ENCODE peak calls at places on chromosomes 3 and 15, in five cellular contexts. One of them, this sample, is unnamed.

GRCh38 chr15:85941186-85941855 is 138.3 kb upstream of the AGBL1 start:
- DNase-seq in bronchial epithelial cell: peak
- DNase-seq in endothelial cell of umbilical vein: no peak
- DNase-seq in brain microvascular endothelial cell: no peak
- DNase-seq in uterus: peak
- DNase-seq in this sample: no peak

GRCh38 chr15:84633311-84634227 is 20.5 kb downstream of the WDR73 start:
- DNase-seq in bronchial epithelial cell: peak
- DNase-seq in endothelial cell of umbilical vein: peak
- DNase-seq in brain microvascular endothelial cell: peak
- DNase-seq in uterus: peak
- DNase-seq in this sample: peak

GRCh38 chr3:106635271-106635670 is 742.0 kb upstream of the CCDC54 start:
- DNase-seq in uterus: no peak
- DNase-seq in brain microvascular endothelial cell: peak
- DNase-seq in endothelial cell of umbilical vein: no peak
- DNase-seq in bronchial epithelial cell: peak
- DNase-seq in this sample: no peak

GRCh38 chr15:49242820-49243219 is 72.8 kb downstream of the GALK2 start:
- DNase-seq in endothelial cell of umbilical vein: no peak
- DNase-seq in uterus: peak
- DNase-seq in bronchial epithelial cell: no peak
- DNase-seq in brain microvascular endothelial cell: peak
- DNase-seq in this sample: no peak

GRCh38 chr15:49438970-49439631 is 16.1 kb downstream of the FGF7 start:
- DNase-seq in endothelial cell of umbilical vein: peak
- DNase-seq in uterus: peak
- DNase-seq in brain microvascular endothelial cell: no peak
- DNase-seq in bronchial epithelial cell: no peak
- DNase-seq in this sample: peak

GRCh38 chr3:42020681-42021307 is 58.9 kb upstream of the ULK4 start:
- DNase-seq in endothelial cell of umbilical vein: peak
- DNase-seq in bronchial epithelial cell: peak
- DNase-seq in brain microvascular endothelial cell: peak
- DNase-seq in uterus: no peak
- DNase-seq in this sample: no peak

GRCh38 chr15:99305761-99306505 is 54.7 kb downstream of the LRRC28 start:
- DNase-seq in brain microvascular endothelial cell: peak
- DNase-seq in bronchial epithelial cell: peak
- DNase-seq in endothelial cell of umbilical vein: peak
- DNase-seq in uterus: peak
- DNase-seq in this sample: peak

GRCh38 chr3:153625506-153625905 is 463.5 kb downstream of the RAP2B start:
- DNase-seq in bronchial epithelial cell: no peak
- DNase-seq in brain microvascular endothelial cell: no peak
- DNase-seq in endothelial cell of umbilical vein: peak
- DNase-seq in uterus: no peak
- DNase-seq in this sample: no peak

GRCh38 chr15:100849021-100849831 is 30.4 kb upstream of the ALDH1A3 start:
- DNase-seq in bronchial epithelial cell: peak
- DNase-seq in uterus: peak
- DNase-seq in brain microvascular endothelial cell: peak
- DNase-seq in endothelial cell of umbilical vein: peak
- DNase-seq in this sample: peak

GRCh38 chr3:117127147-117127546 is 417.6 kb downstream of the TUSC7 start:
- DNase-seq in endothelial cell of umbilical vein: no peak
- DNase-seq in uterus: no peak
- DNase-seq in bronchial epithelial cell: no peak
- DNase-seq in brain microvascular endothelial cell: no peak
- DNase-seq in this sample: no peak

GRCh38 chr3:169362872-169363271 is 300.6 kb downstream of the MECOM start:
- DNase-seq in endothelial cell of umbilical vein: no peak
- DNase-seq in brain microvascular endothelial cell: no peak
- DNase-seq in bronchial epithelial cell: no peak
- DNase-seq in uterus: no peak
- DNase-seq in this sample: no peak

GRCh38 chr3:100042144-100042543 is 72.2 kb downstream of the FILIP1L start:
- DNase-seq in uterus: no peak
- DNase-seq in brain microvascular endothelial cell: peak
- DNase-seq in endothelial cell of umbilical vein: peak
- DNase-seq in bronchial epithelial cell: peak
- DNase-seq in this sample: no peak

GRCh38 chr3:135106445-135106844 is 311.4 kb downstream of the EPHB1 start:
- DNase-seq in endothelial cell of umbilical vein: no peak
- DNase-seq in uterus: no peak
- DNase-seq in brain microvascular endothelial cell: no peak
- DNase-seq in bronchial epithelial cell: peak
- DNase-seq in this sample: no peak

GRCh38 chr3:136788154-136788553 is 30.8 kb upstream of the SLC35G2 start:
- DNase-seq in brain microvascular endothelial cell: no peak
- DNase-seq in bronchial epithelial cell: no peak
- DNase-seq in uterus: no peak
- DNase-seq in endothelial cell of umbilical vein: no peak
- DNase-seq in this sample: no peak

GRCh38 chr3:57928511-57928910 is 79.7 kb upstream of the FLNB start:
- DNase-seq in uterus: no peak
- DNase-seq in endothelial cell of umbilical vein: no peak
- DNase-seq in bronchial epithelial cell: no peak
- DNase-seq in brain microvascular endothelial cell: no peak
- DNase-seq in this sample: no peak

GRCh38 chr3:8625991-8626390 is 18.6 kb downstream of the SSUH2 start:
- DNase-seq in bronchial epithelial cell: no peak
- DNase-seq in brain microvascular endothelial cell: peak
- DNase-seq in endothelial cell of umbilical vein: no peak
- DNase-seq in uterus: no peak
- DNase-seq in this sample: no peak

GRCh38 chr3:148227534-148227933 is 470.2 kb upstream of the AGTR1 start:
- DNase-seq in uterus: no peak
- DNase-seq in bronchial epithelial cell: peak
- DNase-seq in endothelial cell of umbilical vein: no peak
- DNase-seq in brain microvascular endothelial cell: peak
- DNase-seq in this sample: no peak

GRCh38 chr15:39456582-39457330 is 124.1 kb upstream of the THBS1 start:
- DNase-seq in endothelial cell of umbilical vein: no peak
- DNase-seq in bronchial epithelial cell: no peak
- DNase-seq in uterus: no peak
- DNase-seq in brain microvascular endothelial cell: no peak
- DNase-seq in this sample: no peak

GRCh38 chr15:35487417-35487816 is 58.5 kb downstream of the DPH6 start:
- DNase-seq in bronchial epithelial cell: no peak
- DNase-seq in brain microvascular endothelial cell: no peak
- DNase-seq in uterus: no peak
- DNase-seq in endothelial cell of umbilical vein: no peak
- DNase-seq in this sample: no peak

GRCh38 chr3:195847061-195847950 is 35.6 kb upstream of the MUC4 start:
- DNase-seq in uterus: no peak
- DNase-seq in bronchial epithelial cell: no peak
- DNase-seq in brain microvascular endothelial cell: peak
- DNase-seq in endothelial cell of umbilical vein: no peak
- DNase-seq in this sample: no peak

GRCh38 chr3:67064105-67064504 is 66.0 kb downstream of the KBTBD8 start:
- DNase-seq in endothelial cell of umbilical vein: peak
- DNase-seq in uterus: no peak
- DNase-seq in bronchial epithelial cell: peak
- DNase-seq in brain microvascular endothelial cell: no peak
- DNase-seq in this sample: no peak

GRCh38 chr3:10004960-10005564 is 18.4 kb upstream of the EMC3 start:
- DNase-seq in uterus: no peak
- DNase-seq in endothelial cell of umbilical vein: no peak
- DNase-seq in brain microvascular endothelial cell: peak
- DNase-seq in bronchial epithelial cell: no peak
- DNase-seq in this sample: no peak

GRCh38 chr15:101066501-101067408 is 147.6 kb downstream of the LRRK1 start:
- DNase-seq in brain microvascular endothelial cell: no peak
- DNase-seq in endothelial cell of umbilical vein: no peak
- DNase-seq in uterus: no peak
- DNase-seq in bronchial epithelial cell: no peak
- DNase-seq in this sample: no peak

GRCh38 chr15:67420137-67420536 is 100.8 kb upstream of the C15orf61 start:
- DNase-seq in bronchial epithelial cell: no peak
- DNase-seq in endothelial cell of umbilical vein: no peak
- DNase-seq in brain microvascular endothelial cell: no peak
- DNase-seq in uterus: no peak
- DNase-seq in this sample: no peak

GRCh38 chr15:52013151-52013791 is 5.7 kb upstream of the MAPK6 start:
- DNase-seq in endothelial cell of umbilical vein: peak
- DNase-seq in brain microvascular endothelial cell: peak
- DNase-seq in uterus: no peak
- DNase-seq in bronchial epithelial cell: peak
- DNase-seq in this sample: no peak

GRCh38 chr15:20345401-20345958 is 196.1 kb downstream of the GOLGA6L6 start:
- DNase-seq in uterus: no peak
- DNase-seq in endothelial cell of umbilical vein: no peak
- DNase-seq in brain microvascular endothelial cell: no peak
- DNase-seq in bronchial epithelial cell: no peak
- DNase-seq in this sample: no peak

GRCh38 chr15:70121656-70122297 is 24.1 kb upstream of the TLE3 start:
- DNase-seq in bronchial epithelial cell: peak
- DNase-seq in endothelial cell of umbilical vein: peak
- DNase-seq in brain microvascular endothelial cell: peak
- DNase-seq in uterus: peak
- DNase-seq in this sample: peak
- TF ChIP-seq CTCF in bronchial epithelial cell: peak
- TF ChIP-seq CTCF in endothelial cell of umbilical vein: no peak
- TF ChIP-seq CTCF in brain microvascular endothelial cell: peak
- TF ChIP-seq CTCF in uterus: no peak
- TF ChIP-seq CTCF in this sample: no peak

GRCh38 chr3:16211176-16211904 is 36.9 kb downstream of the GALNT15 start:
- DNase-seq in brain microvascular endothelial cell: no peak
- DNase-seq in endothelial cell of umbilical vein: no peak
- DNase-seq in uterus: no peak
- DNase-seq in bronchial epithelial cell: no peak
- DNase-seq in this sample: no peak
- TF ChIP-seq CTCF in brain microvascular endothelial cell: no peak
- TF ChIP-seq CTCF in endothelial cell of umbilical vein: no peak
- TF ChIP-seq CTCF in uterus: no peak
- TF ChIP-seq CTCF in bronchial epithelial cell: no peak
- TF ChIP-seq CTCF in this sample: no peak

GRCh38 chr3:58993547-58993946 is 56.3 kb downstream of the CFAP20DC start:
- DNase-seq in bronchial epithelial cell: no peak
- DNase-seq in endothelial cell of umbilical vein: no peak
- DNase-seq in uterus: no peak
- DNase-seq in brain microvascular endothelial cell: no peak
- DNase-seq in this sample: no peak

GRCh38 chr3:58996730-58997129 is 53.1 kb downstream of the CFAP20DC start:
- DNase-seq in bronchial epithelial cell: no peak
- DNase-seq in endothelial cell of umbilical vein: no peak
- DNase-seq in uterus: no peak
- DNase-seq in brain microvascular endothelial cell: no peak
- DNase-seq in this sample: no peak

GRCh38 chr3:58991623-58992022 is 58.2 kb downstream of the CFAP20DC start:
- DNase-seq in bronchial epithelial cell: no peak
- DNase-seq in brain microvascular endothelial cell: no peak
- DNase-seq in uterus: no peak
- DNase-seq in endothelial cell of umbilical vein: no peak
- DNase-seq in this sample: no peak

GRCh38 chr3:58998476-58999117 is 51.2 kb downstream of the CFAP20DC start:
- DNase-seq in uterus: no peak
- DNase-seq in bronchial epithelial cell: peak
- DNase-seq in endothelial cell of umbilical vein: peak
- DNase-seq in brain microvascular endothelial cell: peak
- DNase-seq in this sample: no peak

DNA sequence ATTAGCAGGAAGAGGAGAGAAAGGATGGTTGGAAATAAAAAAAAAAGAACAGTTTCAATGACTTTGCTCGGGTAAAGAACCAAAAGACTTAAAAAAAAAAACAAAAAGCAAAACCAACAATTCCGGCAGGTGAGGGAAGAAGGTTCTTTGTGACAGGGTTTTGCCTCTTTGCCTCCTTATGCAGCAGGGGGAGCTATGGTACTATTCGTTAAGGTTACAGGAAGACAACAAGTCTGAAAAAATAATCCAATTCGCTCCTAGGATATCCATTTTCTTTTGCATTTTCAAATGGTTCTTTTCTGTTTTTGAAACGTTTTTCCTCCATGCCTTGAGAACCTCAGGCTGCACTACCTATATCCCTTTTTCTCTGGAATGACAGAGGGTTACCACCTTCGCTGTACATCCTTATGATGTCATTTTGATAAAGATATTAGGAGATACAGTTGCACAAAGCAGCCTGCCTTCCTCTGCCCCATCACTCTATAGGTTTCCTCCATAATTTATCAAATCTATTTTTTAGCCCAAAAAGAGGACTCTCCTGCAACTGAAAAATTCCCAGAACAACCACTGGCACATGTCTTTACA is 55.0 kb downstream of the CFAP20DC start:
- DNase-seq in brain microvascular endothelial cell: peak
- DNase-seq in uterus: no peak
- DNase-seq in bronchial epithelial cell: peak
- DNase-seq in endothelial cell of umbilical vein: peak
- DNase-seq in this sample: no peak
- TF ChIP-seq CTCF in brain microvascular endothelial cell: peak
- TF ChIP-seq CTCF in uterus: peak
- TF ChIP-seq CTCF in bronchial epithelial cell: peak
- TF ChIP-seq CTCF in endothelial cell of umbilical vein: peak
- TF ChIP-seq CTCF in this sample: peak

GRCh38 chr3:186418601-186419238 is 56.7 kb upstream of the DGKG start:
- DNase-seq in endothelial cell of umbilical vein: no peak
- DNase-seq in brain microvascular endothelial cell: peak
- DNase-seq in uterus: no peak
- DNase-seq in bronchial epithelial cell: no peak
- DNase-seq in this sample: no peak
- TF ChIP-seq CTCF in endothelial cell of umbilical vein: no peak
- TF ChIP-seq CTCF in brain microvascular endothelial cell: peak
- TF ChIP-seq CTCF in uterus: no peak
- TF ChIP-seq CTCF in bronchial epithelial cell: no peak
- TF ChIP-seq CTCF in this sample: no peak

GRCh38 chr3:157188391-157188790 is 28.4 kb upstream of the CCNL1 start:
- DNase-seq in uterus: no peak
- DNase-seq in bronchial epithelial cell: no peak
- DNase-seq in brain microvascular endothelial cell: no peak
- DNase-seq in endothelial cell of umbilical vein: no peak
- DNase-seq in this sample: no peak

GRCh38 chr3:157180262-157180661 is 20.3 kb upstream of the CCNL1 start:
- DNase-seq in bronchial epithelial cell: no peak
- DNase-seq in endothelial cell of umbilical vein: no peak
- DNase-seq in brain microvascular endothelial cell: no peak
- DNase-seq in uterus: no peak
- DNase-seq in this sample: no peak

GRCh38 chr3:157179365-157179803 is 19.4 kb upstream of the CCNL1 start:
- DNase-seq in bronchial epithelial cell: no peak
- DNase-seq in endothelial cell of umbilical vein: no peak
- DNase-seq in uterus: no peak
- DNase-seq in brain microvascular endothelial cell: no peak
- DNase-seq in this sample: no peak

DNA sequence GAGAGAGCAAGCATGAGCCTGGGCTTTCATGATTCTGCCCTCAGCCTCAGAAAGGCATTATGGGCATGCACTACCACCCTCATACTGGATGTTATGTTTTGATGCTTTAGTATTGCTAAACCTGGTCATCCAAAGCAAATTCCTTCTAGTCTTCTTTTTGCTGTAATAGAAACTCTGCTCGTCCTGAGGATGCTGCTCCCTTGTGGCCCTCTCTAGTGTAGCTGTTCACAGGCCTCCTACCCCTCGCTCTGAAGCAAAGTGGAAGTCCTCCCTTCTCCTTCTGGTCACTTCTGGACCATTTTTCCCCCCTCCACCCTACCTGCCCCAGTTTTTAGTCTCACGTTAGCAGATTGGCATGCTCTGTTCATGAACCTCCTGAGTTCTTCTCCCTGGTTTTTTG is 22.9 kb upstream of the CCNL1 start:
- DNase-seq in uterus: no peak
- DNase-seq in endothelial cell of umbilical vein: no peak
- DNase-seq in bronchial epithelial cell: no peak
- DNase-seq in brain microvascular endothelial cell: peak
- DNase-seq in this sample: no peak
- TF ChIP-seq CTCF in uterus: no peak
- TF ChIP-seq CTCF in endothelial cell of umbilical vein: peak
- TF ChIP-seq CTCF in bronchial epithelial cell: no peak
- TF ChIP-seq CTCF in brain microvascular endothelial cell: peak
- TF ChIP-seq CTCF in this sample: no peak

This sample was measured in left ventricle myocardium inferior.